ENCODE peak calls at places on chromosomes 13 and 19, in seven cellular contexts. Z, F, E, Y, D, H and B are unnamed samples.

GRCh38 chr19:33861950-33862349 is 65.3 kb downstream of the KCTD15 start:
- DNase-seq in Y (no peak), H (no peak), D (no peak), Z (no peak), E (no peak), F (no peak), B (no peak)

GRCh38 chr19:13765395-13766094 is 1.2 kb downstream of the MRI1 start:
- DNase-seq in H (no peak), F (peak; percentile 26), Y (no peak), Z (peak; percentile 52), E (peak; percentile 47), D (no peak), B (no peak)

GRCh38 chr19:52621376-52621775 is 16.8 kb downstream of the ZNF83 start:
- DNase-seq in H (no peak), Z (no peak), Y (no peak), E (no peak), F (no peak), D (no peak), B (no peak)

GRCh38 chr19:18785179-18786124 is 5.7 kb downstream of the COMP start:
- DNase-seq in D (peak; percentile 60), H (no peak), F (peak; percentile 94), Y (no peak), E (peak; percentile 65), Z (peak; percentile 100), B (peak; percentile 72)

GRCh38 chr19:40411958-40412499 is 1.1 kb downstream of the PRX start:
- DNase-seq in H (no peak), Y (no peak), F (peak; percentile 55), Z (peak; percentile 11), E (no peak), D (no peak), B (no peak)

GRCh38 chr19:39405930-39406655 is 554 bp upstream of the ZFP36 start:
- DNase-seq in E (no peak), F (peak; percentile 77), Y (no peak), Z (no peak), H (no peak), D (no peak), B (no peak)

GRCh38 chr19:30105316-30105715 is 163.3 kb downstream of the URI1 start:
- DNase-seq in F (no peak), E (no peak), Z (no peak), Y (no peak), D (no peak), H (no peak), B (no peak)

GRCh38 chr13:80551650-80552497 is 210.9 kb upstream of the SPRY2 start:
- DNase-seq in Y (no peak), D (no peak), E (no peak), H (no peak), Z (no peak), F (peak; percentile 0), B (no peak)

GRCh38 chr13:113291997-113292862 is 4.8 kb upstream of the LAMP1 start:
- DNase-seq in Z (peak; percentile 42), F (peak; percentile 55), Y (no peak), D (no peak), E (no peak), H (no peak), B (no peak)

GRCh38 chr19:10620786-10621185 is 4.6 kb upstream of the SLC44A2 start:
- DNase-seq in Z (no peak), Y (no peak), H (no peak), E (no peak), F (peak; percentile 13), D (no peak), B (no peak)

GRCh38 chr13:113245858-113246791 is 36.7 kb downstream of the CUL4A start:
- DNase-seq in F (peak; percentile 22), D (no peak), Y (no peak), E (peak; percentile 13), H (no peak), Z (no peak), B (no peak)

GRCh38 chr19:4343056-4343844 is at the start of gene MPND:
- DNase-seq in F (peak; percentile 92), Y (peak; percentile 50), E (peak; percentile 72), H (no peak), Z (peak; percentile 94), D (peak; percentile 50), B (peak; percentile 71)

GRCh38 chr19:43687660-43687997 is 17.7 kb upstream of the PLAUR start:
- DNase-seq in F (no peak), D (no peak), E (no peak), Z (no peak), Y (no peak), H (no peak), B (no peak)

GRCh38 chr19:36417752-36418286 is 625 bp downstream of the ZFP82 start:
- DNase-seq in Z (no peak), E (no peak), F (peak; percentile 9), H (no peak), D (no peak), Y (no peak), B (no peak)

GRCh38 chr13:111247552-111247951 is 72.9 kb upstream of the TEX29 start:
- DNase-seq in Z (no peak), D (no peak), H (no peak), E (peak; percentile 36), F (no peak), Y (no peak), B (no peak)
- TF ChIP-seq YY1 in Z (no peak), D (no peak), H (no peak), E (no peak), F (no peak), Y (no peak), B (no peak)

GRCh38 chr19:2047449-2048103 is 3.5 kb downstream of the MKNK2 start:
- DNase-seq in Y (no peak), D (no peak), H (no peak), Z (no peak), F (no peak), E (no peak), B (no peak)
- H3K4me1 ChIP-seq in Y (peaks cover 45% of the 10 kb centered on the region), D (peaks cover 52% of the 10 kb centered on the region), H (peaks cover 10% of the 10 kb centered on the region), Z (peaks cover 62% of the 10 kb centered on the region), F (peaks cover 89% of the 10 kb centered on the region), E (peaks cover 46% of the 10 kb centered on the region), B (peaks cover 47% of the 10 kb centered on the region)

DNA sequence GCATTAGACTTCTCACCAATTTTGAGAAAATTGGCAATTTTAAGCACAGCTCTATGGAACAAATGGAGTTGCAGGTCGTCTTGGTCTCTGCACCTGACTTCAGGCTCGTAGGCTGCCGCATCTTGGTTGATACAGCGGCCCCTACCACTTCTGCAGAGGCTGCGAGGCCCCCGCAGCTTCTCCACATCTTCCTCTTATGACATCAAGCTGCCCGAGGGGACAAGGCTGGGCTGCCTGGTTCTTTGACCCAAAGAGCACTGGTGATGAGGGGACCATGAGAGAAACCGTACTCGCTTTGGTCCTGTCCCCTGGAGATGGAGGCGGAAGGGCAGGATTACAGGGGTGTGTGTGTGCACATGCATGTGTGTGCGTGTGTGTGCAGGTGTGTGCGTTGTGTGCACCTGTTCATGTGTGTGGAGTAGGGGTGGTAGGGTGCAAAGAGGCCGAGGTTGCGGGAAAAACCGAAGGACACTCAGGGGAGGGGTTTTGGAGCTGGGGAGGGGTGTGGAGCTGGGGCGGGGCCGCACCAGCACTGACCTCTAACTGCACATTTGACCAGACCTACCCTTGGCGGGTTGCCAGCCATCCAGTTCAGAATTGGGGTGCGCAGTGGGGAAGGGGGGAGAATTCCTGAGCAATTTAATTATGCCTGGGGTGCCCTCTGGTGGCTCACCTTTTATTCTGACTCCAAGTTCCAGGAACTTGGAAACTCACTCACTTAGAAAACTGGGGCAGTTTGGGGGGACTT is 65.1 kb upstream of the ARHGEF7 start:
- DNase-seq in Y (no peak), D (no peak), F (peak; percentile 72), H (no peak), E (no peak), Z (peak; percentile 32), B (no peak)
- TF ChIP-seq YY1 in Y (no peak), D (no peak), F (no peak), H (no peak), E (no peak), Z (no peak), B (no peak)

GRCh38 chr13:51587372-51587771 is 3.1 kb downstream of the WDFY2 start:
- DNase-seq in E (peak; percentile 35), Y (no peak), F (no peak), Z (no peak), H (no peak), D (no peak), B (no peak)

GRCh38 chr13:51590231-51590630 is 6.0 kb downstream of the WDFY2 start:
- DNase-seq in E (no peak), H (no peak), Y (no peak), D (no peak), F (no peak), Z (no peak), B (no peak)

GRCh38 chr13:51590966-51591627 is 6.8 kb downstream of the WDFY2 start:
- DNase-seq in F (peak; percentile 81), D (no peak), E (peak; percentile 63), Z (peak; percentile 41), H (no peak), Y (no peak), B (no peak)

GRCh38 chr13:51589793-51590192 is 5.5 kb downstream of the WDFY2 start:
- DNase-seq in E (no peak), D (no peak), Y (no peak), H (no peak), F (no peak), Z (peak; percentile 17), B (no peak)

DNA sequence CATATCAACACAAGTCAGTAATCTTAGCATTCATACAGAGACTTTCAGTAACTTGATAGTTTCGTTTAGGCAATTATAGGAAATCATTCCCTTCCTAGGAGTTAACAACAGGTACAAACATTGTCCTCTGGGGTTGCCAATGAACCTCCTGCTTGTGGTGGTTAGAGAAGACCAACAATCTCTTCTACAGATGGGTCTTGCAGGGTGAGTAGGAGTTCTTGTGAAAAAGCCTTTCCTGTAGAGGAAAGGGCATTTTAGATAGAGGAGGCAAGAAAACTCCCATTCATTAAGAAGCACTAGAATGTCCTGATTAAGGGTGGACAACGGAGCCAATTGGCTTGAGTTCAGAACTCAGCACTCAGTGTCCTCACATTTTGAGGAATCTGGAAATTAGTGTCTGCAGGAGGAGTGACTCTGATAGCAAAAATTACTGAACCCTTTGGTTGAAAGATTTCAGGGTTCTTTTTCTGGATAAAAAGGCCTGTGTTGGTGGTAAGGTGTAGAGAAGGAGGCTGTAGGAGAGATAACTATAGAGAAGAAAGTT is 4.2 kb downstream of the WDFY2 start:
- DNase-seq in H (no peak), Y (no peak), D (no peak), F (peak; percentile 18), Z (no peak), E (no peak), B (no peak)
- H3K4me1 ChIP-seq in H (peaks cover 3% of the 10 kb centered on the region), Y (peaks cover 4% of the 10 kb centered on the region), D (peaks cover 15% of the 10 kb centered on the region), F (peaks cover 9% of the 10 kb centered on the region), Z (peaks cover 25% of the 10 kb centered on the region), E (peaks cover 65% of the 10 kb centered on the region), B (no peaks in the 10 kb centered on the region)

DNA sequence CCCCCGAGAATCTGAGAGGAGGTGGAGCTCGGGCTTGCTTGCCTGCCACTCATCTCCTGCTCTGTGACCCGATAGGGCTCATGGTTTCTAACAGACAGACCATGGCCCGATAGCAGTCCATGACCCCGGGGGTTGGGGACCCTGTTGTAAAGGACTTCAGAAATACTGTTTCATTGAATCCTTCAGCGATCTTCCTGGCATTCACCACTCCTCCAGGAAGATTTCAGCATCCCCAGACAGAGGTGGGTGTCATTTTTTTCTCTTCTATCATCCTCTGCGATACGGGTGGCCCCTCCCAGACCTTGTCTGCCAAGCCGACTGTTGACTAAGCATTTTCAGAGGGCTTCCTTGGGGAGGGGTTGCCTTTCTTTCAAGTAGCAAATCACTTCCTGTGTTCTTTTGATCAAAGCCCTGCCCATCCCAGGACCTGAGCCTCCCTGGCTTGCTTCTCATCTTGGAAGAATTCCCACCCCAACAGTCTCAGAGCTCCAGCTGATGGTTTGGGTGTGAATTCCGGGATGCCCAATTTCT is 1.7 kb downstream of the MYO1F start:
- DNase-seq in Y (no peak), F (peak; percentile 61), E (no peak), D (no peak), Z (no peak), H (no peak), B (peak; percentile 52)
- TF ChIP-seq YY1 in Y (no peak), F (no peak), E (no peak), D (no peak), Z (no peak), H (no peak), B (no peak)

GRCh38 chr13:109773786-109774185 is 12.6 kb downstream of the IRS2 start:
- DNase-seq in E (no peak), D (no peak), Y (no peak), Z (no peak), F (no peak), H (no peak), B (no peak)
- H3K4me1 ChIP-seq in E (no peaks in the 10 kb centered on the region), D (peaks cover 16% of the 10 kb centered on the region), Y (no peaks in the 10 kb centered on the region), Z (peaks cover 48% of the 10 kb centered on the region), F (peaks cover 3% of the 10 kb centered on the region), H (no peaks in the 10 kb centered on the region), B (no peaks in the 10 kb centered on the region)